ENCODE peak calls at places on chromosome 12, in six cellular contexts. One of them, this sample, is unnamed.

GRCh38 chr12:2215709-2216560 is 163.1 kb downstream of the CACNA1C start:
- DNase-seq in PC-9: no peak
- DNase-seq in Panc1: no peak
- DNase-seq in fibroblast of lung: peak; percentile 89
- DNase-seq in lung: no peak
- DNase-seq in transverse colon: no peak
- DNase-seq in this sample: no peak

GRCh38 chr12:106333756-106334155 is 23.8 kb upstream of the POLR3B start:
- DNase-seq in PC-9: no peak
- DNase-seq in Panc1: no peak
- DNase-seq in fibroblast of lung: no peak
- DNase-seq in lung: no peak
- DNase-seq in transverse colon: no peak
- DNase-seq in this sample: no peak

GRCh38 chr12:106953352-106954260 is 2.1 kb upstream of the TMEM263 start:
- DNase-seq in PC-9: no peak
- DNase-seq in Panc1: no peak
- DNase-seq in fibroblast of lung: peak; percentile 37
- DNase-seq in lung: no peak
- DNase-seq in transverse colon: no peak
- DNase-seq in this sample: no peak

GRCh38 chr12:16187684-16188083 is 89.8 kb downstream of the SLC15A5 start:
- DNase-seq in PC-9: no peak
- DNase-seq in Panc1: no peak
- DNase-seq in fibroblast of lung: no peak
- DNase-seq in lung: no peak
- DNase-seq in transverse colon: no peak
- DNase-seq in this sample: no peak

GRCh38 chr12:29234552-29234951 is 85.5 kb downstream of the FAR2 start:
- DNase-seq in PC-9: no peak
- DNase-seq in Panc1: no peak
- DNase-seq in fibroblast of lung: no peak
- DNase-seq in lung: no peak
- DNase-seq in transverse colon: no peak
- DNase-seq in this sample: no peak

GRCh38 chr12:120229071-120229582 is 28.2 kb upstream of the RPLP0 start:
- DNase-seq in PC-9: peak; percentile 63
- DNase-seq in Panc1: no peak
- DNase-seq in fibroblast of lung: no peak
- DNase-seq in lung: no peak
- DNase-seq in transverse colon: no peak
- DNase-seq in this sample: peak; percentile 39

GRCh38 chr12:133120385-133121191 is 9.5 kb downstream of the ZNF891 start:
- DNase-seq in PC-9: no peak
- DNase-seq in Panc1: no peak
- DNase-seq in fibroblast of lung: no peak
- DNase-seq in lung: no peak
- DNase-seq in transverse colon: no peak
- DNase-seq in this sample: no peak

GRCh38 chr12:54759751-54760150 is 94.6 kb upstream of the MUCL1 start:
- DNase-seq in PC-9: no peak
- DNase-seq in Panc1: peak; percentile 18
- DNase-seq in fibroblast of lung: no peak
- DNase-seq in lung: no peak
- DNase-seq in transverse colon: no peak
- DNase-seq in this sample: no peak

GRCh38 chr12:41521872-41522379 is 333.8 kb downstream of the PDZRN4 start:
- DNase-seq in PC-9: no peak
- DNase-seq in Panc1: peak; percentile 27
- DNase-seq in fibroblast of lung: peak; percentile 95
- DNase-seq in lung: no peak
- DNase-seq in transverse colon: no peak
- DNase-seq in this sample: no peak

GRCh38 chr12:40502322-40502721 is 189.9 kb upstream of the CNTN1 start:
- DNase-seq in PC-9: no peak
- DNase-seq in Panc1: no peak
- DNase-seq in fibroblast of lung: no peak
- DNase-seq in lung: no peak
- DNase-seq in transverse colon: no peak
- DNase-seq in this sample: no peak

DNA sequence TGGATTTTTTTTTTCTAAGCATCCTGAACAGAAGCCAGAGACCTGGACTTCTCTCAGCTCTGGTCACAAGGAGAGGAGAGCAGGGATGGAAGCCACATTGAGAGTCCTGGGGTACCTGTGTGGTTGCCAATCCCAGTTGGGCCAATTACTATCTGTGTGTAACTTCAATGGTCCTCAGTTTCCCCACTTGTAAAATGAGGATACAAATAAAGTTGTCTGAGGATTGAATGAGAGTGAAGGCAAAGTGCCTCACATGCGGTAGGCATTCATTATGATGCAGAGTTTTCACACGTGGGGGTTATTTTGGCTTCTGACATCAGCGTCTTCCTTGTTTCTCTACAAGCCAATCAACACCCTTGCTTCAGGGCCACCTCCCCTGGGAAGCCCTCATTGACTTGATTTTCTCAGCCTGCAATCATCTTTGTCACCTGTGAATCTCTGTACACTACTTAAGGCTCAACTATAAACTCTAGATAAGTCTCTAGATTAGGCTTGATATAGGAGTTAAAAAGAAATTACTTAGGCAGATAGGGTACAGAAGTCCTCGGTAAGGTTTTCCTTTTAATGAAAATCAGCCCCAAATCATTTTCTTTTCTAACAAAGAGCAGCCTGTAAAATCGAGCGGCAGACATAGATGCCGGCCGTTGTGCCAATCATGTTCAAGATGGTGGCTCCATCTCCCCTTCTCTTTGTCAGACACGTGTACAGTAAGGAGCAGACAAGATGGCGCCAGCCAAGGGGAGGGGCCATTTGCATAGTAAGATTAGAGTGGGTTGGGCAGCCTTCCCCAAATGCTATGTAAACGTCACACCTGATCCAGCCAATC is 37.8 kb upstream of the FICD start:
- DNase-seq in PC-9: no peak
- DNase-seq in Panc1: no peak
- DNase-seq in fibroblast of lung: no peak
- DNase-seq in lung: no peak
- DNase-seq in transverse colon: no peak
- DNase-seq in this sample: no peak
- H3K4me1 ChIP-seq in PC-9: no peaks in the 10 kb centered on the region
- H3K4me1 ChIP-seq in Panc1: peaks cover 13% of the 10 kb centered on the region
- H3K4me1 ChIP-seq in fibroblast of lung: no peaks in the 10 kb centered on the region
- H3K4me1 ChIP-seq in lung: no peaks in the 10 kb centered on the region
- H3K4me1 ChIP-seq in transverse colon: no peaks in the 10 kb centered on the region
- H3K4me1 ChIP-seq in this sample: no peaks in the 10 kb centered on the region

DNA sequence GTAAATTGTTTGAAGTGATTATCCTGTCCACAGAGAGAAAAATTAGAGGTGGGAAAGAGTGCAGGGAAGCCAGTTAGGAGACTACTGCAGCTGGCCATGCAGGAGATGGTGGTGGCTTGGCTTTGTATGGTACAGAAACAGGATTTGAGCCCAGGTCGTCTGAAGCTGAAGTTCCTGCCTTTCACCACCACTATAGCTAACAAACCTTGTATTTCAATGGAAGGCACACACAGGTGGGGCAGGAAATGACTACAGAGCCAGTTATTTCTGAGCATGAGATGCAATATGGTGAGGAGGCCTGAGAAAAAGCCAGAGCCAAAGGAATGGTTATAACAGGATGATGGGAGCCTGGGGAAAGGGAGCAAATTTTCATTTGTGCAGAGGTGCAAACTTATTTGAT is 103.9 kb downstream of the BTG1 start:
- DNase-seq in PC-9: no peak
- DNase-seq in Panc1: no peak
- DNase-seq in fibroblast of lung: peak; percentile 17
- DNase-seq in lung: no peak
- DNase-seq in transverse colon: no peak
- DNase-seq in this sample: no peak
- TF ChIP-seq CTCF in PC-9: no peak
- TF ChIP-seq CTCF in Panc1: no peak
- TF ChIP-seq CTCF in fibroblast of lung: no peak
- TF ChIP-seq CTCF in lung: no peak
- TF ChIP-seq CTCF in transverse colon: no peak
- TF ChIP-seq CTCF in this sample: no peak

GRCh38 chr12:197347-197746 is 16.6 kb downstream of the SLC6A12 start:
- DNase-seq in PC-9: no peak
- DNase-seq in Panc1: no peak
- DNase-seq in fibroblast of lung: no peak
- DNase-seq in lung: no peak
- DNase-seq in transverse colon: no peak
- DNase-seq in this sample: no peak
- H3K27ac ChIP-seq in PC-9: no peak overlapping the region
- H3K27ac ChIP-seq in Panc1: no peak overlapping the region
- H3K27ac ChIP-seq in fibroblast of lung: no peak overlapping the region
- H3K27ac ChIP-seq in lung: no peak overlapping the region
- H3K27ac ChIP-seq in transverse colon: no peak overlapping the region
- H3K27ac ChIP-seq in this sample: no peak overlapping the region

GRCh38 chr12:57518176-57518919 is 2.0 kb downstream of the DDIT3 start:
- DNase-seq in PC-9: no peak
- DNase-seq in Panc1: no peak
- DNase-seq in fibroblast of lung: no peak
- DNase-seq in lung: no peak
- DNase-seq in transverse colon: no peak
- DNase-seq in this sample: no peak

GRCh38 chr12:57518920-57519757 is 1.2 kb downstream of the DDIT3 start:
- DNase-seq in PC-9: peak; percentile 61
- DNase-seq in Panc1: no peak
- DNase-seq in fibroblast of lung: peak; percentile 16
- DNase-seq in lung: peak; percentile 41
- DNase-seq in transverse colon: peak; percentile 23
- DNase-seq in this sample: peak; percentile 27

GRCh38 chr12:57519758-57520007 is 631 bp downstream of the DDIT3 start:
- DNase-seq in PC-9: no peak
- DNase-seq in Panc1: no peak
- DNase-seq in fibroblast of lung: no peak
- DNase-seq in lung: no peak
- DNase-seq in transverse colon: no peak
- DNase-seq in this sample: no peak

GRCh38 chr12:57521475-57522018 is 1.1 kb upstream of the MBD6 start:
- DNase-seq in PC-9: no peak
- DNase-seq in Panc1: peak; percentile 30
- DNase-seq in fibroblast of lung: peak; percentile 59
- DNase-seq in lung: no peak
- DNase-seq in transverse colon: peak; percentile 58
- DNase-seq in this sample: peak; percentile 54

GRCh38 chr12:57520008-57520726 is at the start of gene DDIT3:
- DNase-seq in PC-9: peak; percentile 91
- DNase-seq in Panc1: peak; percentile 95
- DNase-seq in fibroblast of lung: peak; percentile 95
- DNase-seq in lung: peak; percentile 99
- DNase-seq in transverse colon: peak; percentile 100
- DNase-seq in this sample: peak; percentile 100
- H3K4me1 ChIP-seq in PC-9: peaks cover 34% of the 10 kb centered on the region
- H3K4me1 ChIP-seq in Panc1: peaks cover 54% of the 10 kb centered on the region
- H3K4me1 ChIP-seq in fibroblast of lung: peaks cover 34% of the 10 kb centered on the region
- H3K4me1 ChIP-seq in lung: peaks cover 4% of the 10 kb centered on the region
- H3K4me1 ChIP-seq in transverse colon: peaks cover 62% of the 10 kb centered on the region
- H3K4me1 ChIP-seq in this sample: peaks cover 46% of the 10 kb centered on the region

GRCh38 chr12:48105867-48106563 is at the start of gene SENP1:
- DNase-seq in PC-9: peak; percentile 61
- DNase-seq in Panc1: peak; percentile 58
- DNase-seq in fibroblast of lung: peak; percentile 87
- DNase-seq in lung: peak; percentile 89
- DNase-seq in transverse colon: peak; percentile 90
- DNase-seq in this sample: peak; percentile 86
- TF ChIP-seq CTCF in PC-9: no peak
- TF ChIP-seq CTCF in Panc1: no peak
- TF ChIP-seq CTCF in fibroblast of lung: peak; percentile 19
- TF ChIP-seq CTCF in lung: no peak
- TF ChIP-seq CTCF in transverse colon: peak; percentile 69
- TF ChIP-seq CTCF in this sample: peak; percentile 21

GRCh38 chr12:20368653-20369163 is 371 bp downstream of the PDE3A start:
- DNase-seq in PC-9: no peak
- DNase-seq in Panc1: no peak
- DNase-seq in fibroblast of lung: peak; percentile 60
- DNase-seq in lung: no peak
- DNase-seq in transverse colon: peak; percentile 23
- DNase-seq in this sample: peak; percentile 8

GRCh38 chr12:20370841-20371240 is 2.5 kb downstream of the PDE3A start:
- DNase-seq in PC-9: no peak
- DNase-seq in Panc1: no peak
- DNase-seq in fibroblast of lung: no peak
- DNase-seq in lung: no peak
- DNase-seq in transverse colon: no peak
- DNase-seq in this sample: no peak

GRCh38 chr12:20367731-20368652 is at the start of gene PDE3A:
- DNase-seq in PC-9: no peak
- DNase-seq in Panc1: no peak
- DNase-seq in fibroblast of lung: peak; percentile 86
- DNase-seq in lung: peak; percentile 34
- DNase-seq in transverse colon: peak; percentile 76
- DNase-seq in this sample: peak; percentile 47

GRCh38 chr12:20370001-20370381 is 1.7 kb downstream of the PDE3A start:
- DNase-seq in PC-9: no peak
- DNase-seq in Panc1: no peak
- DNase-seq in fibroblast of lung: peak; percentile 36
- DNase-seq in lung: no peak
- DNase-seq in transverse colon: peak; percentile 58
- DNase-seq in this sample: peak; percentile 44

DNA sequence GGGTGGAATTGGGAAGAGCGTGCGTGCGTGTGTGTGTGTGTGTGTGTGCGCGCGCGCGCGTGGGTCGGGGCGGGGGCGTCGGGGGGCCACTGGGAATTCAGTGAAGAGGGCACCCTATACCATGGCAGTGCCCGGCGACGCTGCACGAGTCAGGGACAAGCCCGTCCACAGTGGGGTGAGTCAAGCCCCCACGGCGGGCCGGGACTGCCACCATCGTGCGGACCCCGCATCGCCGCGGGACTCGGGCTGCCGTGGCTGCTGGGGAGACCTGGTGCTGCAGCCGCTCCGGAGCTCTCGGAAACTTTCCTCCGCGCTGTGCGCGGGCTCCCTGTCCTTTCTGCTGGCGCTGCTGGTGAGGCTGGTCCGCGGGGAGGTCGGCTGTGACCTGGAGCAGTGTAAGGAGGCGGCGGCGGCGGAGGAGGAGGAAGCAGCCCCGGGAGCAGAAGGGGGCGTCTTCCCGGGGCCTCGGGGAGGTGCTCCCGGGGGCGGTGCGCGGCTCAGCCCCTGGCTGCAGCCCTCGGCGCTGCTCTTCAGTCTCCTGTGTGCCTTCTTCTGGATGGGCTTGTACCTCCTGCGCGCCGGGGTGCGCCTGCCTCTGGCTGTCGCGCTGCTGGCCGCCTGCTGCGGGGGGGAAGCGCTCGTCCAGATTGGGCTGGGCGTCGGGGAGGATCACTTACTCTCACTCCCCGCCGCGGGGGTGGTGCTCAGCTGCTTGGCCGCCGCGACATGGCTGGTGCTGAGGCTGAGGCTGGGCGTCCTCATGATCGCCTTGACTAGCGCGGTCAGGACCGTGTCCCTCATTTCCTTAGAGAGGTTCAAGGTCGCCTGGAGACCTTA is 1.0 kb downstream of the PDE3A start:
- DNase-seq in PC-9: no peak
- DNase-seq in Panc1: no peak
- DNase-seq in fibroblast of lung: peak; percentile 76
- DNase-seq in lung: peak; percentile 41
- DNase-seq in transverse colon: peak; percentile 84
- DNase-seq in this sample: peak; percentile 49
- H3K27ac ChIP-seq in PC-9: no peak overlapping the region
- H3K27ac ChIP-seq in Panc1: no peak overlapping the region
- H3K27ac ChIP-seq in fibroblast of lung: no peak overlapping the region
- H3K27ac ChIP-seq in lung: peak overlapping the region; percentile 76
- H3K27ac ChIP-seq in transverse colon: peak overlapping the region; percentile 92
- H3K27ac ChIP-seq in this sample: peak overlapping the region; percentile 80

GRCh38 chr12:24415934-24416333 is 466.5 kb upstream of the SOX5 start:
- DNase-seq in PC-9: no peak
- DNase-seq in Panc1: no peak
- DNase-seq in fibroblast of lung: no peak
- DNase-seq in lung: no peak
- DNase-seq in transverse colon: no peak
- DNase-seq in this sample: no peak
- H3K4me1 ChIP-seq in PC-9: no peaks in the 10 kb centered on the region
- H3K4me1 ChIP-seq in Panc1: no peaks in the 10 kb centered on the region
- H3K4me1 ChIP-seq in fibroblast of lung: no peaks in the 10 kb centered on the region
- H3K4me1 ChIP-seq in lung: no peaks in the 10 kb centered on the region
- H3K4me1 ChIP-seq in transverse colon: no peaks in the 10 kb centered on the region
- H3K4me1 ChIP-seq in this sample: no peaks in the 10 kb centered on the region